ENCODE peak calls at places on chromosomes 13 and 19, in seven cellular contexts. One of them, this sample, is unnamed.

GRCh38 chr19:1312732-1313694 is 27.3 kb downstream of the EFNA2 start:
- DNase-seq in right lobe of liver: no peak
- DNase-seq in osteoblast: peak; percentile 98
- DNase-seq in astrocyte: peak; percentile 63
- DNase-seq in HCT116: peak; percentile 23
- DNase-seq in WERI-Rb-1: no peak
- DNase-seq in GM23338: no peak
- DNase-seq in this sample: peak; percentile 16

GRCh38 chr19:19711934-19712828 is 20.7 kb downstream of the ZNF14 start:
- DNase-seq in GM23338: peak; percentile 5
- DNase-seq in osteoblast: no peak
- DNase-seq in astrocyte: no peak
- DNase-seq in right lobe of liver: no peak
- DNase-seq in WERI-Rb-1: no peak
- DNase-seq in HCT116: no peak
- DNase-seq in this sample: no peak

GRCh38 chr19:36115453-36116343 is at the start of gene TBCB:
- DNase-seq in GM23338: peak; percentile 84
- DNase-seq in osteoblast: no peak
- DNase-seq in right lobe of liver: peak; percentile 84
- DNase-seq in WERI-Rb-1: no peak
- DNase-seq in astrocyte: peak; percentile 14
- DNase-seq in HCT116: no peak
- DNase-seq in this sample: no peak

GRCh38 chr13:44352671-44353070 is 21.0 kb upstream of the SERP2 start:
- DNase-seq in GM23338: no peak
- DNase-seq in HCT116: no peak
- DNase-seq in astrocyte: peak; percentile 18
- DNase-seq in right lobe of liver: no peak
- DNase-seq in WERI-Rb-1: no peak
- DNase-seq in osteoblast: no peak
- DNase-seq in this sample: no peak

GRCh38 chr19:43901395-43902390 is 33.4 kb downstream of the ZNF45 start:
- DNase-seq in GM23338: peak; percentile 91
- DNase-seq in osteoblast: peak; percentile 85
- DNase-seq in WERI-Rb-1: peak; percentile 87
- DNase-seq in right lobe of liver: peak; percentile 88
- DNase-seq in astrocyte: peak; percentile 87
- DNase-seq in HCT116: no peak
- DNase-seq in this sample: peak; percentile 66

GRCh38 chr19:55113570-55114039 is 3.8 kb downstream of the PPP1R12C start:
- DNase-seq in HCT116: no peak
- DNase-seq in WERI-Rb-1: peak; percentile 72
- DNase-seq in right lobe of liver: no peak
- DNase-seq in osteoblast: peak; percentile 98
- DNase-seq in astrocyte: peak; percentile 78
- DNase-seq in GM23338: peak; percentile 91
- DNase-seq in this sample: peak; percentile 84

GRCh38 chr13:79679334-79679733 is 198.4 kb downstream of the NDFIP2 start:
- DNase-seq in GM23338: peak; percentile 93
- DNase-seq in right lobe of liver: peak; percentile 65
- DNase-seq in osteoblast: no peak
- DNase-seq in WERI-Rb-1: peak; percentile 53
- DNase-seq in HCT116: peak; percentile 56
- DNase-seq in astrocyte: peak; percentile 39
- DNase-seq in this sample: peak; percentile 26

GRCh38 chr19:4596033-4596904 is 36.8 kb upstream of the SEMA6B start:
- DNase-seq in GM23338: peak; percentile 72
- DNase-seq in WERI-Rb-1: peak; percentile 85
- DNase-seq in osteoblast: peak; percentile 43
- DNase-seq in astrocyte: no peak
- DNase-seq in right lobe of liver: peak; percentile 81
- DNase-seq in HCT116: no peak
- DNase-seq in this sample: no peak

GRCh38 chr19:50413531-50413930 is 5.2 kb upstream of the SPIB start:
- DNase-seq in right lobe of liver: no peak
- DNase-seq in osteoblast: no peak
- DNase-seq in HCT116: no peak
- DNase-seq in astrocyte: no peak
- DNase-seq in GM23338: no peak
- DNase-seq in WERI-Rb-1: no peak
- DNase-seq in this sample: no peak

GRCh38 chr19:17183271-17183757 is 31.8 kb upstream of the USE1 start:
- DNase-seq in HCT116: no peak
- DNase-seq in GM23338: peak; percentile 26
- DNase-seq in osteoblast: peak; percentile 52
- DNase-seq in astrocyte: no peak
- DNase-seq in WERI-Rb-1: no peak
- DNase-seq in right lobe of liver: no peak
- DNase-seq in this sample: no peak

GRCh38 chr13:51861728-51862300 is at the start of gene CCDC70:
- DNase-seq in GM23338: no peak
- DNase-seq in WERI-Rb-1: no peak
- DNase-seq in right lobe of liver: no peak
- DNase-seq in astrocyte: peak; percentile 59
- DNase-seq in osteoblast: no peak
- DNase-seq in HCT116: no peak
- DNase-seq in this sample: no peak

GRCh38 chr19:15584095-15584494 is 30.9 kb upstream of the CYP4F8 start:
- DNase-seq in astrocyte: no peak
- DNase-seq in WERI-Rb-1: no peak
- DNase-seq in HCT116: no peak
- DNase-seq in osteoblast: peak; percentile 47
- DNase-seq in GM23338: no peak
- DNase-seq in right lobe of liver: peak; percentile 34
- DNase-seq in this sample: no peak

GRCh38 chr13:71005919-71006318 is 861.1 kb downstream of the DACH1 start:
- DNase-seq in GM23338: no peak
- DNase-seq in osteoblast: no peak
- DNase-seq in WERI-Rb-1: no peak
- DNase-seq in right lobe of liver: no peak
- DNase-seq in HCT116: no peak
- DNase-seq in astrocyte: no peak
- DNase-seq in this sample: no peak

GRCh38 chr13:59545007-59545406 is 618.7 kb downstream of the DIAPH3 start:
- DNase-seq in GM23338: peak; percentile 42
- DNase-seq in osteoblast: no peak
- DNase-seq in right lobe of liver: no peak
- DNase-seq in WERI-Rb-1: peak; percentile 8
- DNase-seq in HCT116: no peak
- DNase-seq in astrocyte: no peak
- DNase-seq in this sample: no peak
- TF ChIP-seq CTCF in GM23338: peak; percentile 35
- TF ChIP-seq CTCF in osteoblast: no peak
- TF ChIP-seq CTCF in right lobe of liver: no peak
- TF ChIP-seq CTCF in WERI-Rb-1: peak; percentile 42
- TF ChIP-seq CTCF in HCT116: no peak
- TF ChIP-seq CTCF in astrocyte: no peak
- TF ChIP-seq CTCF in this sample: no peak

GRCh38 chr13:20174656-20175405 is 14.0 kb upstream of the GJA3 start:
- DNase-seq in astrocyte: peak; percentile 91
- DNase-seq in HCT116: peak; percentile 90
- DNase-seq in GM23338: no peak
- DNase-seq in osteoblast: peak; percentile 97
- DNase-seq in right lobe of liver: no peak
- DNase-seq in WERI-Rb-1: no peak
- DNase-seq in this sample: peak; percentile 96

GRCh38 chr13:20175406-20175794 is 14.5 kb upstream of the GJA3 start:
- DNase-seq in WERI-Rb-1: no peak
- DNase-seq in GM23338: no peak
- DNase-seq in astrocyte: no peak
- DNase-seq in osteoblast: no peak
- DNase-seq in HCT116: no peak
- DNase-seq in right lobe of liver: no peak
- DNase-seq in this sample: no peak

GRCh38 chr13:20175907-20176652 is 15.2 kb upstream of the GJA3 start:
- DNase-seq in right lobe of liver: no peak
- DNase-seq in GM23338: no peak
- DNase-seq in HCT116: no peak
- DNase-seq in osteoblast: no peak
- DNase-seq in astrocyte: no peak
- DNase-seq in WERI-Rb-1: no peak
- DNase-seq in this sample: no peak

GRCh38 chr13:20178156-20178555 is 14.6 kb downstream of the GJB2 start:
- DNase-seq in WERI-Rb-1: no peak
- DNase-seq in HCT116: no peak
- DNase-seq in astrocyte: no peak
- DNase-seq in right lobe of liver: no peak
- DNase-seq in GM23338: no peak
- DNase-seq in osteoblast: no peak
- DNase-seq in this sample: no peak

GRCh38 chr13:20177049-20177831 is 15.5 kb downstream of the GJB2 start:
- DNase-seq in right lobe of liver: no peak
- DNase-seq in astrocyte: no peak
- DNase-seq in HCT116: no peak
- DNase-seq in osteoblast: no peak
- DNase-seq in GM23338: peak; percentile 37
- DNase-seq in WERI-Rb-1: no peak
- DNase-seq in this sample: no peak
- H3K4me3 ChIP-seq in right lobe of liver: no peak overlapping the region
- H3K4me3 ChIP-seq in astrocyte: no peak overlapping the region
- H3K4me3 ChIP-seq in HCT116: no peak overlapping the region
- H3K4me3 ChIP-seq in osteoblast: peak overlapping the region; percentile 41
- H3K4me3 ChIP-seq in GM23338: peak overlapping the region; percentile 39
- H3K4me3 ChIP-seq in WERI-Rb-1: no peak overlapping the region
- H3K4me3 ChIP-seq in this sample: no peak overlapping the region

GRCh38 chr19:33368074-33368864 is 5.2 kb upstream of the CEBPG start:
- DNase-seq in HCT116: no peak
- DNase-seq in astrocyte: peak; percentile 32
- DNase-seq in WERI-Rb-1: no peak
- DNase-seq in GM23338: no peak
- DNase-seq in right lobe of liver: no peak
- DNase-seq in osteoblast: peak; percentile 86
- DNase-seq in this sample: no peak
- H3K27ac ChIP-seq in HCT116: no peak overlapping the region
- H3K27ac ChIP-seq in astrocyte: no peak overlapping the region
- H3K27ac ChIP-seq in WERI-Rb-1: no peak overlapping the region
- H3K27ac ChIP-seq in GM23338: no peak overlapping the region
- H3K27ac ChIP-seq in right lobe of liver: no peak overlapping the region
- H3K27ac ChIP-seq in osteoblast: no peak overlapping the region
- H3K27ac ChIP-seq in this sample: no peak overlapping the region

GRCh38 chr13:99610702-99611289 is 109.5 kb downstream of the TM9SF2 start:
- DNase-seq in osteoblast: no peak
- DNase-seq in astrocyte: no peak
- DNase-seq in right lobe of liver: no peak
- DNase-seq in GM23338: peak; percentile 22
- DNase-seq in HCT116: no peak
- DNase-seq in WERI-Rb-1: no peak
- DNase-seq in this sample: no peak

GRCh38 chr13:99617474-99618255 is 116.4 kb downstream of the TM9SF2 start:
- DNase-seq in astrocyte: peak; percentile 13
- DNase-seq in HCT116: peak; percentile 18
- DNase-seq in WERI-Rb-1: peak; percentile 72
- DNase-seq in osteoblast: no peak
- DNase-seq in right lobe of liver: peak; percentile 66
- DNase-seq in GM23338: peak; percentile 89
- DNase-seq in this sample: no peak

GRCh38 chr13:99619207-99619606 is 117.9 kb downstream of the TM9SF2 start:
- DNase-seq in GM23338: no peak
- DNase-seq in osteoblast: no peak
- DNase-seq in HCT116: no peak
- DNase-seq in right lobe of liver: no peak
- DNase-seq in astrocyte: no peak
- DNase-seq in WERI-Rb-1: no peak
- DNase-seq in this sample: no peak

GRCh38 chr13:99614465-99614885 is 113.2 kb downstream of the TM9SF2 start:
- DNase-seq in osteoblast: peak; percentile 68
- DNase-seq in right lobe of liver: peak; percentile 79
- DNase-seq in GM23338: peak; percentile 66
- DNase-seq in astrocyte: no peak
- DNase-seq in HCT116: no peak
- DNase-seq in WERI-Rb-1: peak; percentile 80
- DNase-seq in this sample: no peak
- TF ChIP-seq CTCF in osteoblast: peak; percentile 39
- TF ChIP-seq CTCF in right lobe of liver: peak; percentile 28
- TF ChIP-seq CTCF in GM23338: peak; percentile 36
- TF ChIP-seq CTCF in astrocyte: no peak
- TF ChIP-seq CTCF in HCT116: peak; percentile 16
- TF ChIP-seq CTCF in WERI-Rb-1: peak; percentile 83
- TF ChIP-seq CTCF in this sample: peak; percentile 23

GRCh38 chr13:97429681-97430081 is 4.3 kb upstream of the RAP2A start:
- DNase-seq in osteoblast: peak; percentile 80
- DNase-seq in right lobe of liver: no peak
- DNase-seq in WERI-Rb-1: no peak
- DNase-seq in HCT116: no peak
- DNase-seq in GM23338: no peak
- DNase-seq in astrocyte: peak; percentile 52
- DNase-seq in this sample: no peak

GRCh38 chr13:97430296-97430695 is 3.7 kb upstream of the RAP2A start:
- DNase-seq in WERI-Rb-1: no peak
- DNase-seq in right lobe of liver: no peak
- DNase-seq in GM23338: no peak
- DNase-seq in HCT116: no peak
- DNase-seq in osteoblast: no peak
- DNase-seq in astrocyte: no peak
- DNase-seq in this sample: no peak

GRCh38 chr13:97423300-97424045 is 10.5 kb upstream of the RAP2A start:
- DNase-seq in GM23338: no peak
- DNase-seq in WERI-Rb-1: no peak
- DNase-seq in HCT116: no peak
- DNase-seq in osteoblast: no peak
- DNase-seq in right lobe of liver: no peak
- DNase-seq in astrocyte: no peak
- DNase-seq in this sample: no peak

GRCh38 chr13:97425570-97425969 is 8.4 kb upstream of the RAP2A start:
- DNase-seq in GM23338: no peak
- DNase-seq in astrocyte: peak; percentile 41
- DNase-seq in right lobe of liver: no peak
- DNase-seq in WERI-Rb-1: no peak
- DNase-seq in osteoblast: no peak
- DNase-seq in HCT116: no peak
- DNase-seq in this sample: no peak

GRCh38 chr13:97426695-97427094 is 7.3 kb upstream of the RAP2A start:
- DNase-seq in astrocyte: no peak
- DNase-seq in right lobe of liver: no peak
- DNase-seq in WERI-Rb-1: no peak
- DNase-seq in osteoblast: no peak
- DNase-seq in GM23338: no peak
- DNase-seq in HCT116: no peak
- DNase-seq in this sample: no peak
- H3K4me3 ChIP-seq in astrocyte: no peak overlapping the region
- H3K4me3 ChIP-seq in right lobe of liver: no peak overlapping the region
- H3K4me3 ChIP-seq in WERI-Rb-1: no peak overlapping the region
- H3K4me3 ChIP-seq in osteoblast: no peak overlapping the region
- H3K4me3 ChIP-seq in GM23338: no peak overlapping the region
- H3K4me3 ChIP-seq in HCT116: no peak overlapping the region
- H3K4me3 ChIP-seq in this sample: no peak overlapping the region